ENCODE peak calls at places on chromosomes 12 and 14, in seven cellular contexts. X, D, Q, H, K, Z and E are unnamed samples. For H3K27me3 and H3K4me1, the result is how much of the 10 kb centered on the place peaks cover.

GRCh38 chr12:45760333-45760732 is 30.8 kb downstream of the ARID2 start:
- DNase-seq in D (no peak), K (no peak), Z (no peak), X (no peak), Q (no peak), H (no peak), E (no peak)

GRCh38 chr14:101508948-101509729 is 52.2 kb upstream of the DIO3 start:
- DNase-seq in H (peak), K (peak), D (no peak), Q (no peak), X (no peak), Z (no peak), E (no peak)

GRCh38 chr14:68297871-68298468 is 478.4 kb downstream of the RAD51B start:
- DNase-seq in D (no peak), Z (peak), Q (no peak), K (no peak), H (no peak), X (no peak), E (no peak)

GRCh38 chr14:93056166-93056839 is 59.4 kb downstream of the ITPK1 start:
- DNase-seq in Q (no peak), K (no peak), X (no peak), D (peak), Z (peak), H (no peak), E (no peak)

GRCh38 chr14:63245893-63246292 is 41.6 kb downstream of the RHOJ start:
- DNase-seq in H (peak), K (no peak), X (no peak), Z (no peak), D (no peak), Q (no peak), E (no peak)

GRCh38 chr12:44774815-44775411 is 101.2 kb downstream of the NELL2 start:
- DNase-seq in K (no peak), Z (peak), X (peak), Q (peak), H (no peak), D (peak), E (peak)

GRCh38 chr12:75361408-75361807 is 26.9 kb downstream of the GLIPR1L1 start:
- DNase-seq in X (no peak), D (no peak), K (no peak), Z (no peak), H (no peak), Q (no peak), E (no peak)

GRCh38 chr12:108479364-108480070 is 35.6 kb upstream of the FICD start:
- DNase-seq in Z (no peak), H (no peak), D (no peak), Q (no peak), K (no peak), X (no peak), E (no peak)

GRCh38 chr12:81263072-81263471 is 185.2 kb downstream of the ACSS3 start:
- DNase-seq in D (no peak), X (no peak), Z (no peak), Q (no peak), K (no peak), H (no peak), E (no peak)

GRCh38 chr12:51934080-51934479 is 17.4 kb upstream of the ACVR1B start:
- DNase-seq in K (no peak), Q (no peak), H (no peak), Z (no peak), D (no peak), X (no peak), E (no peak)

GRCh38 chr14:73776194-73776537 is 62.0 kb upstream of the PNMA1 start:
- DNase-seq in X (no peak), K (no peak), D (no peak), H (no peak), Z (peak), Q (no peak), E (no peak)

GRCh38 chr14:105085766-105086165 is 20.5 kb upstream of the GPR132 start:
- DNase-seq in Q (no peak), D (no peak), X (no peak), K (no peak), H (peak), Z (no peak), E (no peak)

GRCh38 chr12:107441906-107442305 is 243.7 kb upstream of the PWP1 start:
- DNase-seq in H (no peak), D (peak), Z (peak), X (no peak), K (no peak), Q (no peak), E (no peak)

GRCh38 chr14:53882684-53883083 is 73.9 kb downstream of the BMP4 start:
- DNase-seq in Q (peak), D (no peak), Z (no peak), H (no peak), X (no peak), K (no peak), E (no peak)

GRCh38 chr12:132170094-132170636 is 25.9 kb downstream of the NOC4L start:
- DNase-seq in Z (peak), D (no peak), K (peak), H (no peak), Q (no peak), X (no peak), E (no peak)
- H3K27me3 ChIP-seq in Z (under half), D (under half), K (half or more), H (under half), Q (under half), X (under half), E (under half)

DNA sequence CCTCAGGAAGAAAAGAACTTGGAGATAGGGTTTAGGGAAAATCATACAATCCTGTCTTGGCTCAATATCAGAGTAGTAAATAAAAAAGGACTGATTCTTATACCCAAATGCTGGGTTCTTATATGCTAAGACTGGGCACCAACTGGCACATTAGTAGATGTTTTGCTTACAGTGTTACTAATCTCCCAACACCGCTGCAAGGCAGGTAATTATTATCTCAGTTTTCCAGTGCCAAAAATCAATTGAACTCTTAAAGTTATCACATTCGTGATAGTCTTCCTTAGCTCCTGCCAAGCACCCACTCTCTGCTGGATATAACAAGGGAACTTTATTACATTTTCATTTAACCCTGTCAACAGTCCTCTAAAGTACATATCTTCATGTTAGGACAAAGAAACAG is 25.0 kb upstream of the HIGD1C start:
- DNase-seq in Q (no peak), D (no peak), H (no peak), X (no peak), K (no peak), Z (no peak), E (no peak)
- H3K27ac ChIP-seq in Q (no peak), D (peak), H (no peak), X (no peak), K (peak), Z (no peak), E (no peak)

DNA sequence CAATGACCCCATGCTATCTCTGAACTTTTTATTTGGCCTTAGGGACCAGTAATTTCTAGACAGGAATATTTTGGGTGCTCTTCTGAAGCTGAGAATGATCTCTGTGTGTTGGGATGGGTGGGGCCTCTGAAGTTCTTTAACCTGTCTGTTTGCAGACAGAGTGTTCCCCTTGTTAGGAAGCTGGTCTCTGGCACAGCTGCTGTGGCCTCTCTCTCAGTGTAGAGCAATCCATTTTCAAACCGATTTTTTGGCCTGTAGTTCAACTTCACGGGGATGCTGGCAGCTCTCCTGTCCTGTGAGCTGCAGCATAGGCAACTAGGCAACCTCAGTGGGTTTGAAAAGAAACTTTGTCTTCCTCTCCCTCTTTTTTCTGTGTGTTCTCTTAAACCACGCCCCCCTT is 69.1 kb downstream of the SMOC1 start:
- DNase-seq in X (no peak), Q (no peak), K (no peak), H (no peak), D (no peak), Z (no peak), E (no peak)
- H3K4me1 ChIP-seq in X (under half), Q (under half), K (under half), H (under half), D (under half), Z (under half), E (under half)

GRCh38 chr12:112847708-112848337 is 56.3 kb downstream of the RPH3A start:
- DNase-seq in X (no peak), H (no peak), Z (no peak), D (no peak), Q (no peak), K (no peak), E (no peak)

GRCh38 chr12:112848338-112848715 is 56.8 kb downstream of the RPH3A start:
- DNase-seq in Q (no peak), K (no peak), D (no peak), X (no peak), Z (no peak), H (no peak), E (no peak)

GRCh38 chr12:112851024-112851777 is 55.6 kb upstream of the OAS1 start:
- DNase-seq in D (no peak), X (no peak), Q (no peak), H (no peak), Z (no peak), K (no peak), E (no peak)

GRCh38 chr12:112850343-112850742 is 56.4 kb upstream of the OAS1 start:
- DNase-seq in Z (no peak), K (no peak), D (no peak), H (no peak), Q (no peak), X (no peak), E (no peak)

DNA sequence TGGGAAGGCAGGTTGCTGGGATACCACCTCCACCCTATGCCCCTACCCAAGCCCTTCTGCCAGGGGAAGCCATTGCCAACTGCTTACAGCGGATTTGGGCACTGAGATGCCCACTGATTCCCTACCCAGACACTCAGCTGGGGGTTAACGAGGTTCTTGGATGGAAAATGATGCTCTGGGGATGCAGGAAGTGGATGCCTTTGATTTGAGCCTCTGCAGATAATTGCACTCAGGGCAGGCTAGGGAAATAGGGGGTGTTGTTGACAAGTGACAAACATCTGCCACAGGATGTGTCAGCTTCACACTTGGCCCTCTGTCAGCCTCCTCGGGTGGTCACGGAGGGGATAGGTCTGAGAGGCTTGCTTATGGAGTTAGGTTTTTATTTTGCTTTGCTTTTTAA is 57.4 kb downstream of the RPH3A start:
- DNase-seq in D (no peak), K (no peak), Z (no peak), H (no peak), X (no peak), Q (no peak), E (no peak)
- H3K27me3 ChIP-seq in D (under half), K (half or more), Z (under half), H (under half), X (under half), Q (half or more), E (under half)

GRCh38 chr14:61476105-61476736 is 154.8 kb downstream of the PRKCH start:
- DNase-seq in D (no peak), K (no peak), Q (no peak), X (no peak), Z (peak), H (no peak), E (no peak)

GRCh38 chr14:61472801-61473376 is 151.5 kb downstream of the PRKCH start:
- DNase-seq in H (no peak), K (no peak), D (no peak), Z (peak), Q (no peak), X (peak), E (peak)

GRCh38 chr14:61474021-61474420 is 152.6 kb downstream of the PRKCH start:
- DNase-seq in D (no peak), K (no peak), Q (no peak), H (no peak), X (no peak), Z (no peak), E (no peak)

GRCh38 chr14:61475316-61475715 is 153.9 kb downstream of the PRKCH start:
- DNase-seq in Z (peak), Q (peak), K (no peak), D (no peak), X (no peak), H (no peak), E (no peak)

GRCh38 chr14:61474671-61475070 is 153.3 kb downstream of the PRKCH start:
- DNase-seq in Z (no peak), H (no peak), Q (no peak), D (no peak), X (no peak), K (no peak), E (no peak)
- H3K27ac ChIP-seq in Z (peak), H (no peak), Q (no peak), D (no peak), X (peak), K (peak), E (peak)

GRCh38 chr12:123436017-123436964 is at the start of gene RILPL2:
- DNase-seq in Q (peak), D (peak), K (peak), H (peak), X (peak), Z (peak), E (peak)

GRCh38 chr12:123433615-123434014 is 2.9 kb downstream of the RILPL2 start:
- DNase-seq in D (no peak), X (no peak), H (no peak), Z (no peak), K (no peak), Q (no peak), E (no peak)

GRCh38 chr12:123435636-123436016 is 858 bp downstream of the RILPL2 start:
- DNase-seq in Q (no peak), D (no peak), K (no peak), X (no peak), Z (no peak), H (no peak), E (no peak)

GRCh38 chr12:123427036-123427769 is 9.3 kb downstream of the RILPL2 start:
- DNase-seq in D (no peak), X (peak), Z (no peak), Q (no peak), H (no peak), K (no peak), E (peak)

DNA sequence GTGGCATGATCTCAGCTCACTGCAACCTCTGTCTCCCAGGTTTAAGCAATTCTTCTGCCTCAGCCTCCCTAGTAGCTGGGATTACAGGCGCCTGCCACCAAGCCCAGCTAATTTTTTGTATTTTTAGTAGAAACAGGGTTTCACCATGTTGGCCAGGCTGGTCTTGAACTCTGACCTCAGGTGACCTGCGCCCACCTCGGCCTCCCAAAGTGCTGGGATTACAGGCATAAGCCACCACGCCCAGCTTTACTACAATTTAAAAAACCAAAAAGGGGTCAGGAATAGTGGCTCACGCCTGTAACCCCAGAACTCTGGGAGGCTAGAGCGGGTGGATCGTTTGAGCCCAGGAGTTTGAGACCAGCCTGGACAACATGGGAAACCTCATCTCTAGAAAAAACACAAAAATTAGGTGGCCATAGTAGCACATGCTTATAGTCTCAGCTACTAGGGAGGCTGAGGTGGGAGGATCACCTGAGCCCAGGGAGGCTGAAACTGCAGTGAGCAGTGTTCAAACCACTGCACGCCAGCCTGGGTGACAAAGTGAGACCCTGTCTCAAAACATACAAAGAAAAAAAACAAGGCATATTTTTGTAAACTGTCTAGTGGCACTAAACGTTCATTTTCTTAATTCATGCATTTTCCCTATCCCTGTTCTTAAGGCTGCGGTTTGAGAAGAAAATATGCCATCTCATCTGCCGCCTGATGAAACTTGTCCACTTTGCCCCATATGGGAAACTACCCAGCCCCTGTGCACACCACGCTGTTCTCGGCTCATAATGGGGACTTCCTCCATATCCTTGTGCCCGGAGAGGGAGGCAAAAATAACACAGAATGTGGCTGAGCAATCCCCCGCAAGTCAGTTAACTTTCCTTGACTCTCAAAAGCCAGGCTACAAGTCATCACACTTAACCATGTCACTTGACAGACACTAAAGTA is 4.3 kb downstream of the RILPL2 start:
- DNase-seq in Q (no peak), H (no peak), Z (peak), X (peak), K (no peak), D (peak), E (peak)
- H3K4me1 ChIP-seq in Q (under half), H (under half), Z (under half), X (half or more), K (half or more), D (under half), E (under half)

GRCh38 chr12:54277823-54278276 is 2.1 kb downstream of the CBX5 start:
- DNase-seq in H (no peak), Q (no peak), K (no peak), X (no peak), D (no peak), Z (peak), E (no peak)
- H3K27me3 ChIP-seq in H (under half), Q (under half), K (under half), X (under half), D (under half), Z (under half), E (under half)

GRCh38 chr12:119669744-119670472 is 2.0 kb downstream of the PRKAB1 start:
- DNase-seq in X (no peak), Q (no peak), D (no peak), H (no peak), K (no peak), Z (no peak), E (no peak)

GRCh38 chr12:119668315-119668651 is 350 bp downstream of the PRKAB1 start:
- DNase-seq in Q (no peak), K (no peak), X (no peak), D (no peak), Z (peak), H (no peak), E (no peak)

GRCh38 chr12:119672194-119672593 is 4.3 kb downstream of the PRKAB1 start:
- DNase-seq in Z (no peak), K (no peak), D (no peak), Q (no peak), H (no peak), X (no peak), E (no peak)

GRCh38 chr12:119673634-119674033 is 5.7 kb downstream of the PRKAB1 start:
- DNase-seq in Q (no peak), H (no peak), Z (no peak), K (peak), D (no peak), X (no peak), E (no peak)

GRCh38 chr12:119671070-119671469 is 3.1 kb downstream of the PRKAB1 start:
- DNase-seq in K (no peak), D (no peak), H (no peak), X (no peak), Q (no peak), Z (no peak), E (no peak)
- H3K27ac ChIP-seq in K (peak), D (no peak), H (no peak), X (no peak), Q (no peak), Z (no peak), E (no peak)